ENCODE peak calls at places on chromosomes 16 and 17, in seven cellular contexts. R is AG09309, P is caudate nucleus, L is AG10803, W is GM19239, G is lower lobe of right lung, X is mesendoderm. N is an unnamed sample.

GRCh38 chr16:84643180-84643583 is 5.1 kb upstream of the KLHL36 start:
- DNase-seq in R (peak; percentile 81), P (no peak), L (peak; percentile 96), W (no peak), G (peak; percentile 59), X (no peak), N (peak; percentile 42)

GRCh38 chr16:24753437-24753836 is 24.0 kb downstream of the TNRC6A start:
- DNase-seq in R (no peak), P (no peak), L (no peak), W (no peak), G (no peak), X (no peak), N (no peak)

GRCh38 chr17:68993112-68993511 is 37.9 kb upstream of the ABCA8 start:
- DNase-seq in R (no peak), P (no peak), L (peak; percentile 22), W (no peak), G (no peak), X (no peak), N (no peak)

GRCh38 chr17:40551091-40551873 is 14.0 kb downstream of the CCR7 start:
- DNase-seq in R (peak; percentile 100), P (no peak), L (peak; percentile 100), W (no peak), G (peak; percentile 64), X (no peak), N (no peak)

GRCh38 chr17:37818689-37819088 is 73.8 kb upstream of the HNF1B start:
- DNase-seq in R (no peak), P (no peak), L (no peak), W (no peak), G (peak; percentile 60), X (peak; percentile 13), N (peak; percentile 77)

GRCh38 chr16:69858196-69859104 is 92.7 kb upstream of the CLEC18A start:
- DNase-seq in R (no peak), P (no peak), L (no peak), W (no peak), G (no peak), X (no peak), N (no peak)

GRCh38 chr16:21986692-21987246 is 14.1 kb downstream of the PDZD9 start:
- DNase-seq in R (no peak), P (no peak), L (no peak), W (no peak), G (no peak), X (no peak), N (no peak)

GRCh38 chr17:6660765-6661463 is 9.4 kb downstream of the C17orf100 start:
- DNase-seq in R (no peak), P (peak; percentile 7), L (no peak), W (peak; percentile 48), G (no peak), X (no peak), N (no peak)

GRCh38 chr17:77233635-77234334 is 93.0 kb downstream of the SEC14L1 start:
- DNase-seq in R (no peak), P (no peak), L (peak; percentile 55), W (peak; percentile 56), G (peak; percentile 44), X (peak; percentile 69), N (peak; percentile 89)

GRCh38 chr17:17109231-17109630 is 67.0 kb downstream of the MPRIP start:
- DNase-seq in R (no peak), P (no peak), L (no peak), W (no peak), G (no peak), X (no peak), N (no peak)

GRCh38 chr17:3318336-3318735 is 20.2 kb upstream of the OR3A1 start:
- DNase-seq in R (no peak), P (no peak), L (no peak), W (no peak), G (no peak), X (peak; percentile 1), N (no peak)

GRCh38 chr17:77376795-77377751 is 236.3 kb downstream of the SEC14L1 start:
- DNase-seq in R (no peak), P (no peak), L (peak; percentile 58), W (no peak), G (no peak), X (no peak), N (no peak)

GRCh38 chr17:21592774-21593173 is 99.5 kb upstream of the KCNJ18 start:
- DNase-seq in R (no peak), P (no peak), L (no peak), W (no peak), G (no peak), X (no peak), N (no peak)

GRCh38 chr16:781346-782010 is 6.7 kb downstream of the RPUSD1 start:
- DNase-seq in R (no peak), P (no peak), L (no peak), W (no peak), G (no peak), X (no peak), N (no peak)

GRCh38 chr16:85784813-85785212 is 14.5 kb downstream of the EMC8 start:
- DNase-seq in R (no peak), P (no peak), L (no peak), W (no peak), G (no peak), X (no peak), N (no peak)

GRCh38 chr16:88347656-88348376 is 34.9 kb upstream of the ZNF469 start:
- DNase-seq in R (no peak), P (no peak), L (no peak), W (peak; percentile 81), G (peak; percentile 37), X (no peak), N (no peak)

GRCh38 chr17:34840758-34841157 is 120.5 kb downstream of the CCT6B start:
- DNase-seq in R (no peak), P (no peak), L (no peak), W (no peak), G (no peak), X (no peak), N (no peak)

GRCh38 chr17:48024149-48025039 is 13.2 kb downstream of the COPZ2 start:
- DNase-seq in R (no peak), P (no peak), L (peak; percentile 84), W (no peak), G (peak; percentile 88), X (peak; percentile 76), N (no peak)

GRCh38 chr17:7222972-7223292 is 3.2 kb downstream of the ACADVL start:
- DNase-seq in R (no peak), P (no peak), L (no peak), W (no peak), G (no peak), X (no peak), N (no peak)

GRCh38 chr17:58411408-58411894 is 5.9 kb downstream of the RNF43 start:
- DNase-seq in R (no peak), P (no peak), L (no peak), W (no peak), G (no peak), X (no peak), N (no peak)

GRCh38 chr16:30983289-30983889 is 1.6 kb upstream of the HSD3B7 start:
- DNase-seq in R (no peak), P (no peak), L (no peak), W (no peak), G (no peak), X (no peak), N (no peak)

GRCh38 chr16:83137326-83137770 is 510.6 kb downstream of the CDH13 start:
- DNase-seq in R (peak; percentile 47), P (no peak), L (peak; percentile 85), W (peak; percentile 29), G (no peak), X (no peak), N (peak; percentile 86)

GRCh38 chr16:1924095-1924494 is 5.9 kb upstream of the HS3ST6 start:
- DNase-seq in R (no peak), P (no peak), L (no peak), W (no peak), G (no peak), X (no peak), N (no peak)

GRCh38 chr17:179721-180379 is 1.6 kb downstream of the DOC2B start:
- DNase-seq in R (no peak), P (no peak), L (no peak), W (no peak), G (no peak), X (peak; percentile 33), N (no peak)

GRCh38 chr16:30397776-30398659 is 2.8 kb downstream of the ZNF48 start:
- DNase-seq in R (no peak), P (no peak), L (no peak), W (no peak), G (no peak), X (no peak), N (no peak)

GRCh38 chr17:81635973-81636504 is 873 bp downstream of the NPLOC4 start:
- DNase-seq in R (peak; percentile 14), P (no peak), L (peak; percentile 49), W (no peak), G (no peak), X (no peak), N (no peak)

GRCh38 chr17:47368262-47368661 is 44.5 kb downstream of the EFCAB13 start:
- DNase-seq in R (no peak), P (no peak), L (no peak), W (no peak), G (no peak), X (no peak), N (no peak)

GRCh38 chr16:49502136-49502881 is 128.7 kb downstream of the C16orf78 start:
- DNase-seq in R (no peak), P (no peak), L (no peak), W (no peak), G (no peak), X (no peak), N (no peak)

GRCh38 chr17:46782250-46782953 is 36.1 kb downstream of the WNT3 start:
- DNase-seq in R (no peak), P (no peak), L (no peak), W (peak; percentile 41), G (peak; percentile 70), X (peak; percentile 81), N (peak; percentile 26)

N was measured in Caki2.